ENCODE peak calls at places on chromosomes 2 and 18, in nine cellular contexts. One of them, this sample, is unnamed.

GRCh38 chr18:63236990-63237389 is 82.6 kb downstream of the BCL2 start:
- DNase-seq in NCI-H2081: no peak
- DNase-seq in tibial artery: peak
- DNase-seq in activated CD8-positive, alpha-beta memory T cell treated with anti-CD3 and anti-CD28 coated beads, Interleukin-2, amount 50 U/mL, for 48 hours: no peak
- DNase-seq in T-helper 1 cell: no peak
- DNase-seq in COR-L47: no peak
- DNase-seq in stimulated activated naive CD4-positive, alpha-beta T cell treated with Interleukin-2 at 50 U/mL for 16 hours: no peak
- DNase-seq in HTR-8/SVneo: no peak
- DNase-seq in heart left ventricle: peak
- DNase-seq in this sample: no peak

GRCh38 chr2:122988395-122989221 is 1036.5 kb upstream of the CNTNAP5 start:
- DNase-seq in NCI-H2081: no peak
- DNase-seq in tibial artery: no peak
- DNase-seq in activated CD8-positive, alpha-beta memory T cell treated with anti-CD3 and anti-CD28 coated beads, Interleukin-2, amount 50 U/mL, for 48 hours: no peak
- DNase-seq in T-helper 1 cell: no peak
- DNase-seq in COR-L47: no peak
- DNase-seq in stimulated activated naive CD4-positive, alpha-beta T cell treated with Interleukin-2 at 50 U/mL for 16 hours: no peak
- DNase-seq in HTR-8/SVneo: no peak
- DNase-seq in heart left ventricle: no peak
- DNase-seq in this sample: no peak

GRCh38 chr2:241496904-241497877 is 11.2 kb downstream of the STK25 start:
- DNase-seq in NCI-H2081: peak
- DNase-seq in tibial artery: no peak
- DNase-seq in activated CD8-positive, alpha-beta memory T cell treated with anti-CD3 and anti-CD28 coated beads, Interleukin-2, amount 50 U/mL, for 48 hours: no peak
- DNase-seq in T-helper 1 cell: no peak
- DNase-seq in COR-L47: peak
- DNase-seq in stimulated activated naive CD4-positive, alpha-beta T cell treated with Interleukin-2 at 50 U/mL for 16 hours: no peak
- DNase-seq in HTR-8/SVneo: no peak
- DNase-seq in heart left ventricle: no peak
- DNase-seq in this sample: no peak

GRCh38 chr2:196927318-196928225 is 1.1 kb upstream of the PGAP1 start:
- DNase-seq in NCI-H2081: peak
- DNase-seq in tibial artery: no peak
- DNase-seq in activated CD8-positive, alpha-beta memory T cell treated with anti-CD3 and anti-CD28 coated beads, Interleukin-2, amount 50 U/mL, for 48 hours: peak
- DNase-seq in T-helper 1 cell: peak
- DNase-seq in COR-L47: peak
- DNase-seq in stimulated activated naive CD4-positive, alpha-beta T cell treated with Interleukin-2 at 50 U/mL for 16 hours: peak
- DNase-seq in HTR-8/SVneo: no peak
- DNase-seq in heart left ventricle: no peak
- DNase-seq in this sample: no peak

GRCh38 chr18:22309191-22309590 is 108.5 kb downstream of the CTAGE1 start:
- DNase-seq in NCI-H2081: no peak
- DNase-seq in tibial artery: no peak
- DNase-seq in activated CD8-positive, alpha-beta memory T cell treated with anti-CD3 and anti-CD28 coated beads, Interleukin-2, amount 50 U/mL, for 48 hours: no peak
- DNase-seq in T-helper 1 cell: no peak
- DNase-seq in COR-L47: no peak
- DNase-seq in stimulated activated naive CD4-positive, alpha-beta T cell treated with Interleukin-2 at 50 U/mL for 16 hours: no peak
- DNase-seq in HTR-8/SVneo: no peak
- DNase-seq in heart left ventricle: no peak
- DNase-seq in this sample: no peak

GRCh38 chr2:45793564-45793963 is 142.1 kb downstream of the PRKCE start:
- DNase-seq in NCI-H2081: no peak
- DNase-seq in tibial artery: no peak
- DNase-seq in activated CD8-positive, alpha-beta memory T cell treated with anti-CD3 and anti-CD28 coated beads, Interleukin-2, amount 50 U/mL, for 48 hours: no peak
- DNase-seq in T-helper 1 cell: no peak
- DNase-seq in COR-L47: no peak
- DNase-seq in stimulated activated naive CD4-positive, alpha-beta T cell treated with Interleukin-2 at 50 U/mL for 16 hours: no peak
- DNase-seq in HTR-8/SVneo: no peak
- DNase-seq in heart left ventricle: no peak
- DNase-seq in this sample: no peak

GRCh38 chr18:8801263-8801901 is 96.0 kb downstream of the MTCL1 start:
- DNase-seq in NCI-H2081: no peak
- DNase-seq in tibial artery: no peak
- DNase-seq in activated CD8-positive, alpha-beta memory T cell treated with anti-CD3 and anti-CD28 coated beads, Interleukin-2, amount 50 U/mL, for 48 hours: no peak
- DNase-seq in T-helper 1 cell: no peak
- DNase-seq in COR-L47: no peak
- DNase-seq in stimulated activated naive CD4-positive, alpha-beta T cell treated with Interleukin-2 at 50 U/mL for 16 hours: no peak
- DNase-seq in HTR-8/SVneo: peak
- DNase-seq in heart left ventricle: no peak
- DNase-seq in this sample: no peak

GRCh38 chr18:79068299-79068945 is 772 bp upstream of the ATP9B start:
- DNase-seq in NCI-H2081: no peak
- DNase-seq in tibial artery: no peak
- DNase-seq in activated CD8-positive, alpha-beta memory T cell treated with anti-CD3 and anti-CD28 coated beads, Interleukin-2, amount 50 U/mL, for 48 hours: no peak
- DNase-seq in T-helper 1 cell: peak
- DNase-seq in COR-L47: no peak
- DNase-seq in stimulated activated naive CD4-positive, alpha-beta T cell treated with Interleukin-2 at 50 U/mL for 16 hours: peak
- DNase-seq in HTR-8/SVneo: no peak
- DNase-seq in heart left ventricle: no peak
- DNase-seq in this sample: no peak

GRCh38 chr2:207810200-207810788 is 40.6 kb upstream of the FZD5 start:
- DNase-seq in NCI-H2081: no peak
- DNase-seq in tibial artery: no peak
- DNase-seq in activated CD8-positive, alpha-beta memory T cell treated with anti-CD3 and anti-CD28 coated beads, Interleukin-2, amount 50 U/mL, for 48 hours: no peak
- DNase-seq in T-helper 1 cell: no peak
- DNase-seq in COR-L47: no peak
- DNase-seq in stimulated activated naive CD4-positive, alpha-beta T cell treated with Interleukin-2 at 50 U/mL for 16 hours: no peak
- DNase-seq in HTR-8/SVneo: no peak
- DNase-seq in heart left ventricle: no peak
- DNase-seq in this sample: no peak

GRCh38 chr2:231394201-231395141 is 1.0 kb upstream of the B3GNT7 start:
- DNase-seq in NCI-H2081: no peak
- DNase-seq in tibial artery: no peak
- DNase-seq in activated CD8-positive, alpha-beta memory T cell treated with anti-CD3 and anti-CD28 coated beads, Interleukin-2, amount 50 U/mL, for 48 hours: no peak
- DNase-seq in T-helper 1 cell: no peak
- DNase-seq in COR-L47: no peak
- DNase-seq in stimulated activated naive CD4-positive, alpha-beta T cell treated with Interleukin-2 at 50 U/mL for 16 hours: no peak
- DNase-seq in HTR-8/SVneo: no peak
- DNase-seq in heart left ventricle: no peak
- DNase-seq in this sample: peak

GRCh38 chr2:233033672-233034071 is 1.2 kb downstream of the NEU2 start:
- DNase-seq in NCI-H2081: no peak
- DNase-seq in tibial artery: no peak
- DNase-seq in activated CD8-positive, alpha-beta memory T cell treated with anti-CD3 and anti-CD28 coated beads, Interleukin-2, amount 50 U/mL, for 48 hours: no peak
- DNase-seq in T-helper 1 cell: no peak
- DNase-seq in COR-L47: no peak
- DNase-seq in stimulated activated naive CD4-positive, alpha-beta T cell treated with Interleukin-2 at 50 U/mL for 16 hours: no peak
- DNase-seq in HTR-8/SVneo: no peak
- DNase-seq in heart left ventricle: no peak
- DNase-seq in this sample: no peak

GRCh38 chr2:212677466-212677865 is 138.9 kb upstream of the ERBB4 start:
- DNase-seq in NCI-H2081: no peak
- DNase-seq in tibial artery: no peak
- DNase-seq in activated CD8-positive, alpha-beta memory T cell treated with anti-CD3 and anti-CD28 coated beads, Interleukin-2, amount 50 U/mL, for 48 hours: no peak
- DNase-seq in T-helper 1 cell: no peak
- DNase-seq in COR-L47: no peak
- DNase-seq in stimulated activated naive CD4-positive, alpha-beta T cell treated with Interleukin-2 at 50 U/mL for 16 hours: no peak
- DNase-seq in HTR-8/SVneo: no peak
- DNase-seq in heart left ventricle: no peak
- DNase-seq in this sample: no peak

GRCh38 chr2:17754773-17755425 is 961 bp downstream of the GEN1 start:
- DNase-seq in NCI-H2081: peak
- DNase-seq in tibial artery: no peak
- DNase-seq in activated CD8-positive, alpha-beta memory T cell treated with anti-CD3 and anti-CD28 coated beads, Interleukin-2, amount 50 U/mL, for 48 hours: no peak
- DNase-seq in T-helper 1 cell: no peak
- DNase-seq in COR-L47: no peak
- DNase-seq in stimulated activated naive CD4-positive, alpha-beta T cell treated with Interleukin-2 at 50 U/mL for 16 hours: no peak
- DNase-seq in HTR-8/SVneo: no peak
- DNase-seq in heart left ventricle: no peak
- DNase-seq in this sample: no peak

GRCh38 chr2:152505495-152505906 is 170.5 kb downstream of the FMNL2 start:
- DNase-seq in NCI-H2081: no peak
- DNase-seq in tibial artery: no peak
- DNase-seq in activated CD8-positive, alpha-beta memory T cell treated with anti-CD3 and anti-CD28 coated beads, Interleukin-2, amount 50 U/mL, for 48 hours: no peak
- DNase-seq in T-helper 1 cell: no peak
- DNase-seq in COR-L47: no peak
- DNase-seq in stimulated activated naive CD4-positive, alpha-beta T cell treated with Interleukin-2 at 50 U/mL for 16 hours: no peak
- DNase-seq in HTR-8/SVneo: no peak
- DNase-seq in heart left ventricle: peak
- DNase-seq in this sample: no peak

GRCh38 chr18:60599267-60599666 is 226.7 kb upstream of the MC4R start:
- DNase-seq in NCI-H2081: no peak
- DNase-seq in tibial artery: no peak
- DNase-seq in activated CD8-positive, alpha-beta memory T cell treated with anti-CD3 and anti-CD28 coated beads, Interleukin-2, amount 50 U/mL, for 48 hours: no peak
- DNase-seq in T-helper 1 cell: no peak
- DNase-seq in COR-L47: no peak
- DNase-seq in stimulated activated naive CD4-positive, alpha-beta T cell treated with Interleukin-2 at 50 U/mL for 16 hours: no peak
- DNase-seq in HTR-8/SVneo: no peak
- DNase-seq in heart left ventricle: no peak
- DNase-seq in this sample: no peak

GRCh38 chr2:17804358-17804757 is 11.9 kb upstream of the MSGN1 start:
- DNase-seq in NCI-H2081: no peak
- DNase-seq in tibial artery: no peak
- DNase-seq in activated CD8-positive, alpha-beta memory T cell treated with anti-CD3 and anti-CD28 coated beads, Interleukin-2, amount 50 U/mL, for 48 hours: no peak
- DNase-seq in T-helper 1 cell: no peak
- DNase-seq in COR-L47: no peak
- DNase-seq in stimulated activated naive CD4-positive, alpha-beta T cell treated with Interleukin-2 at 50 U/mL for 16 hours: no peak
- DNase-seq in HTR-8/SVneo: no peak
- DNase-seq in heart left ventricle: no peak
- DNase-seq in this sample: no peak

GRCh38 chr2:202778217-202778616 is 93.3 kb downstream of the ICA1L start:
- DNase-seq in NCI-H2081: peak
- DNase-seq in tibial artery: no peak
- DNase-seq in activated CD8-positive, alpha-beta memory T cell treated with anti-CD3 and anti-CD28 coated beads, Interleukin-2, amount 50 U/mL, for 48 hours: no peak
- DNase-seq in T-helper 1 cell: no peak
- DNase-seq in COR-L47: no peak
- DNase-seq in stimulated activated naive CD4-positive, alpha-beta T cell treated with Interleukin-2 at 50 U/mL for 16 hours: no peak
- DNase-seq in HTR-8/SVneo: no peak
- DNase-seq in heart left ventricle: no peak
- DNase-seq in this sample: no peak

GRCh38 chr2:28389399-28390240 is 3.0 kb upstream of the FOSL2 start:
- DNase-seq in NCI-H2081: no peak
- DNase-seq in tibial artery: no peak
- DNase-seq in activated CD8-positive, alpha-beta memory T cell treated with anti-CD3 and anti-CD28 coated beads, Interleukin-2, amount 50 U/mL, for 48 hours: no peak
- DNase-seq in T-helper 1 cell: no peak
- DNase-seq in COR-L47: no peak
- DNase-seq in stimulated activated naive CD4-positive, alpha-beta T cell treated with Interleukin-2 at 50 U/mL for 16 hours: no peak
- DNase-seq in HTR-8/SVneo: no peak
- DNase-seq in heart left ventricle: no peak
- DNase-seq in this sample: no peak

GRCh38 chr2:145715601-145716000 is 1195.7 kb upstream of the ZEB2 start:
- DNase-seq in NCI-H2081: no peak
- DNase-seq in tibial artery: no peak
- DNase-seq in activated CD8-positive, alpha-beta memory T cell treated with anti-CD3 and anti-CD28 coated beads, Interleukin-2, amount 50 U/mL, for 48 hours: no peak
- DNase-seq in T-helper 1 cell: no peak
- DNase-seq in COR-L47: no peak
- DNase-seq in stimulated activated naive CD4-positive, alpha-beta T cell treated with Interleukin-2 at 50 U/mL for 16 hours: no peak
- DNase-seq in HTR-8/SVneo: no peak
- DNase-seq in heart left ventricle: no peak
- DNase-seq in this sample: no peak

GRCh38 chr2:62089658-62090057 is 106.3 kb upstream of the B3GNT2 start:
- DNase-seq in NCI-H2081: no peak
- DNase-seq in tibial artery: no peak
- DNase-seq in activated CD8-positive, alpha-beta memory T cell treated with anti-CD3 and anti-CD28 coated beads, Interleukin-2, amount 50 U/mL, for 48 hours: no peak
- DNase-seq in T-helper 1 cell: no peak
- DNase-seq in COR-L47: no peak
- DNase-seq in stimulated activated naive CD4-positive, alpha-beta T cell treated with Interleukin-2 at 50 U/mL for 16 hours: no peak
- DNase-seq in HTR-8/SVneo: no peak
- DNase-seq in heart left ventricle: no peak
- DNase-seq in this sample: no peak

GRCh38 chr2:28600176-28600575 is 104.3 kb downstream of the PLB1 start:
- DNase-seq in NCI-H2081: no peak
- DNase-seq in tibial artery: no peak
- DNase-seq in activated CD8-positive, alpha-beta memory T cell treated with anti-CD3 and anti-CD28 coated beads, Interleukin-2, amount 50 U/mL, for 48 hours: no peak
- DNase-seq in T-helper 1 cell: no peak
- DNase-seq in COR-L47: no peak
- DNase-seq in stimulated activated naive CD4-positive, alpha-beta T cell treated with Interleukin-2 at 50 U/mL for 16 hours: no peak
- DNase-seq in HTR-8/SVneo: no peak
- DNase-seq in heart left ventricle: no peak
- DNase-seq in this sample: no peak